ENCODE peak calls at places on chromosomes 6 and 20, in seven cellular contexts. Q is psoas muscle, C is cardiac fibroblast, I is body of pancreas, L is endothelial cell, A is neural progenitor cell, F is mammary epithelial cell. P is an unnamed sample.
A peak's percentile ranks its signal among the peaks of the same experiment; 100 is the strongest.

GRCh38 chr20:44891826-44892225 is 6.3 kb downstream of the YWHAB start:
- DNase-seq in I (no peak), Q (no peak), A (no peak), F (no peak), C (no peak), L (no peak), P (no peak)

GRCh38 chr6:40882321-40882720 is 156.7 kb downstream of the UNC5CL start:
- DNase-seq in L (no peak), F (no peak), I (peak; percentile 77), C (no peak), Q (no peak), A (no peak), P (peak; percentile 61)

GRCh38 chr6:11043961-11044711 is at the start of gene ELOVL2:
- DNase-seq in L (peak; percentile 72), C (peak; percentile 62), I (peak; percentile 49), Q (peak; percentile 19), F (no peak), A (peak; percentile 82), P (peak; percentile 82)

GRCh38 chr20:39706089-39706721 is 744.1 kb downstream of the DHX35 start:
- DNase-seq in I (peak; percentile 17), Q (peak; percentile 17), F (no peak), C (no peak), L (no peak), A (no peak), P (no peak)

GRCh38 chr6:83613378-83613777 is 95.5 kb downstream of the SNAP91 start:
- DNase-seq in F (no peak), I (no peak), Q (no peak), A (no peak), C (no peak), L (no peak), P (no peak)

GRCh38 chr20:36462440-36463211 is 78.7 kb upstream of the MYL9 start:
- DNase-seq in Q (peak; percentile 80), A (peak; percentile 51), F (no peak), L (no peak), I (peak; percentile 65), C (peak; percentile 71), P (peak; percentile 49)

GRCh38 chr20:62387993-62388635 is 1.2 kb downstream of the RPS21 start:
- DNase-seq in Q (no peak), F (no peak), C (no peak), L (no peak), I (no peak), A (no peak), P (no peak)

GRCh38 chr6:168105813-168106660 is 27.0 kb upstream of the FRMD1 start:
- DNase-seq in Q (peak; percentile 4), L (no peak), F (no peak), I (no peak), A (no peak), C (no peak), P (no peak)

GRCh38 chr6:36514554-36515456 is 32.5 kb downstream of the STK38 start:
- DNase-seq in L (no peak), I (peak; percentile 38), C (no peak), Q (no peak), A (no peak), F (peak; percentile 57), P (no peak)

GRCh38 chr6:169724554-169725269 is 412 bp upstream of the PHF10 start:
- DNase-seq in A (no peak), L (peak; percentile 68), F (no peak), Q (peak; percentile 52), I (peak; percentile 57), C (peak; percentile 47), P (peak; percentile 87)

GRCh38 chr20:32681175-32682084 is 7.7 kb upstream of the C20orf203 start:
- DNase-seq in I (no peak), F (peak; percentile 78), A (peak; percentile 78), Q (no peak), C (peak; percentile 6), L (peak; percentile 49), P (peak; percentile 29)

GRCh38 chr20:61595216-61595615 is 343.2 kb downstream of the CDH4 start:
- DNase-seq in L (no peak), Q (no peak), F (no peak), C (no peak), I (no peak), A (no peak), P (no peak)

GRCh38 chr6:53042112-53042511 is 23.1 kb upstream of the FBXO9 start:
- DNase-seq in Q (no peak), F (peak; percentile 83), A (no peak), L (no peak), I (no peak), C (peak; percentile 75), P (no peak)

GRCh38 chr6:56899311-56899710 is 55.6 kb upstream of the BEND6 start:
- DNase-seq in F (no peak), C (peak; percentile 50), A (no peak), Q (no peak), I (no peak), L (no peak), P (no peak)

GRCh38 chr20:57093766-57094165 is 172.7 kb downstream of the BMP7 start:
- DNase-seq in C (no peak), Q (no peak), L (no peak), A (no peak), F (no peak), I (no peak), P (no peak)

GRCh38 chr20:62838511-62838910 is 21.7 kb downstream of the COL9A3 start:
- DNase-seq in F (no peak), Q (no peak), I (no peak), C (no peak), L (no peak), A (no peak), P (no peak)

GRCh38 chr6:140062042-140063041 is 687.9 kb upstream of the CITED2 start:
- DNase-seq in A (no peak), F (peak; percentile 82), I (peak; percentile 19), L (no peak), C (peak; percentile 97), Q (peak; percentile 51), P (no peak)

GRCh38 chr20:58852559-58853271 is at the start of gene GNAS:
- DNase-seq in I (peak; percentile 68), L (peak; percentile 81), Q (peak; percentile 66), A (peak; percentile 91), F (peak; percentile 24), C (peak; percentile 69), P (peak; percentile 75)

GRCh38 chr6:98957440-98957839 is 9.7 kb upstream of the FBXL4 start:
- DNase-seq in Q (no peak), L (peak; percentile 15), F (peak; percentile 43), I (no peak), C (peak; percentile 42), A (no peak), P (no peak)

GRCh38 chr20:45322952-45323383 is 14.9 kb upstream of the MATN4 start:
- DNase-seq in C (peak; percentile 69), A (no peak), I (peak; percentile 73), L (no peak), Q (peak; percentile 75), F (peak; percentile 51), P (no peak)

GRCh38 chr6:158970640-158971291 is 29.2 kb downstream of the RSPH3 start:
- DNase-seq in Q (no peak), C (peak; percentile 43), L (no peak), A (peak; percentile 26), I (peak; percentile 31), F (peak; percentile 14), P (no peak)

GRCh38 chr6:38678178-38678760 is 24.7 kb downstream of the GLO1 start:
- DNase-seq in I (no peak), Q (no peak), C (no peak), L (no peak), F (no peak), A (no peak), P (no peak)

GRCh38 chr6:46421239-46421638 is 70.0 kb downstream of the RCAN2 start:
- DNase-seq in L (no peak), A (no peak), Q (no peak), F (no peak), I (no peak), C (peak; percentile 6), P (no peak)
- TF ChIP-seq CTCF in L (no peak), A (no peak), Q (no peak), F (no peak), I (no peak), C (no peak), P (no peak)

GRCh38 chr6:96784650-96785049 is 52.6 kb downstream of the GPR63 start:
- DNase-seq in L (no peak), I (no peak), Q (no peak), A (no peak), F (no peak), C (no peak), P (no peak)

GRCh38 chr6:96787846-96788580 is 49.3 kb downstream of the GPR63 start:
- DNase-seq in A (no peak), I (no peak), Q (no peak), L (no peak), C (no peak), F (no peak), P (no peak)

GRCh38 chr6:96781557-96781956 is 55.7 kb downstream of the GPR63 start:
- DNase-seq in C (no peak), I (no peak), F (no peak), L (no peak), Q (no peak), A (no peak), P (no peak)

DNA sequence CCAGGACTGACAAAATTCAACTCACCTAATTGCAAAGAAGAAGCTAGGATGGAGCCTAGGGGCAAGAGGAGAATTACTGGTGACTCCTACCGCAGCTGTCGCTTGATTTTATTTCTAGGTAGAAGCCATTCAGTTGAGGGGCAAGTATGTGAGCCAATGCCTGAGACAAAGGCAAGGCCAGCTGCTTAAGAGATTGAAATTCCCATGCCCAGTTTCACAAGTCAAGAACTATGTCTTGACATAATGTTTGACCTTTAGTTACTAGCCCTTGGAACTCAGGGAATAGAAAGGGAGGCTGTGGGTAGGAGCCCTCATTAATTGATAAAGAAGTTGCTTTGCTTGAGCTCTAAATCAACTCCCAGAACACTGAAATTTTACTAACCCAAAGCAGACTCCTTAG is 54.0 kb downstream of the GPR63 start:
- DNase-seq in C (no peak), L (no peak), F (no peak), I (peak; percentile 48), Q (no peak), A (no peak), P (no peak)
- TF ChIP-seq CTCF in C (no peak), L (no peak), F (no peak), I (no peak), Q (no peak), A (no peak), P (no peak)

DNA sequence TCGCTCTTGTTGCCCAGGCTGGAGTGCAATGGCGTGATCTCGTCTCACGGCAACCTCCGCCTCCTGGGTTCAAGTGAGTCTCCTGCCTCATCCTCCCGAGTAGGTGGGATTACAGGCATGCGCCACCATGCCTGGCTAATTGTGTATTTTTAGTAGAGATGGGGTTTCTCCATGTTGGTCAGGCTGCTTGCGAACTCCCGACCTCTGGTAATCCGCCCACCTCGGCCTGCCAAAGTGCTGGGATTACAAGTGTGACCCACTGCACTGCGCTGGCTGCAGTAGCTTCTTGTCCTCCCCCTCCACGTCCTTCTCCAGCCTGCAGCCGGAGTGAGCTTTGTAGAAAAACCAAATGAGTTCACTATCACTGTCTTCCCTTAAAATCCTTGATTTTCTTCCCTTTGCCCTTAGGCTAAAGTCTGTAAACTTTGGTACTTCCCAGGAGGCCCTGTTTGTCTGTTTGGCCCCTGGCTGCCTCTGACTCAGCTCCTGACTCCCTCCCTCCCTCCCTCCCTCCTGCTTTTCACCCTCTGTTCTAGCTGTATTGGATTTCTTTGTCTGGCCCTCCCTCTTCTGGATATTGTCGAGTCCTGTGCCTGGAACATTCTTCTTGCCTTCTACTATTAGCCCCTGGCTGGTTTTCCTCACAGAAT is 12.9 kb downstream of the PARD6B start:
- DNase-seq in F (peak; percentile 89), I (peak; percentile 82), C (peak; percentile 93), L (no peak), Q (peak; percentile 67), A (peak; percentile 62), P (peak; percentile 38)
- TF ChIP-seq CTCF in F (peak; percentile 56), I (peak; percentile 51), C (peak; percentile 47), L (no peak), Q (peak; percentile 16), A (no peak), P (no peak)

GRCh38 chr20:13870349-13870748 is 85.5 kb downstream of the NDUFAF5 start:
- DNase-seq in L (no peak), F (no peak), A (no peak), C (no peak), I (no peak), Q (no peak), P (no peak)
- TF ChIP-seq CTCF in L (no peak), F (no peak), A (peak; percentile 28), C (no peak), I (no peak), Q (no peak), P (no peak)